ENCODE peak calls at places on chromosomes 13 and 19, in five cellular contexts. F is WTC11, A is GM12878, P is H1, U is K562. I is an unnamed sample.

GRCh38 chr13:113991191-113991669 is 17.4 kb upstream of the C13orf46 start:
- DNase-seq in F (no peak), A (no peak), P (no peak), U (no peak), I (no peak)

GRCh38 chr13:114140909-114141255 is 8.5 kb upstream of the RASA3 start:
- DNase-seq in F (peak), A (no peak), P (no peak), U (no peak), I (no peak)

GRCh38 chr19:18093439-18094161 is 4.0 kb upstream of the MAST3 start:
- DNase-seq in F (no peak), A (no peak), P (no peak), U (peak), I (peak)

GRCh38 chr13:73327579-73327978 is 268.8 kb downstream of the KLF5 start:
- DNase-seq in F (no peak), A (no peak), P (no peak), U (no peak), I (no peak)

GRCh38 chr13:42593719-42594012 is 19.7 kb downstream of the TNFSF11 start:
- DNase-seq in F (no peak), A (no peak), P (no peak), U (no peak), I (no peak)

GRCh38 chr19:5078666-5079409 is 109.9 kb downstream of the KDM4B start:
- DNase-seq in F (no peak), A (no peak), P (no peak), U (no peak), I (no peak)

GRCh38 chr19:30719189-30719990 is 347.2 kb downstream of the ZNF536 start:
- DNase-seq in F (peak), A (no peak), P (peak), U (no peak), I (peak)

GRCh38 chr13:77732287-77732686 is 34.8 kb downstream of the SLAIN1 start:
- DNase-seq in F (no peak), A (no peak), P (no peak), U (no peak), I (no peak)

GRCh38 chr13:98599502-98600328 is 22.8 kb upstream of the STK24 start:
- DNase-seq in F (no peak), A (no peak), P (no peak), U (no peak), I (peak)

GRCh38 chr13:32134241-32134801 is 102.7 kb downstream of the FRY start:
- DNase-seq in F (no peak), A (no peak), P (no peak), U (no peak), I (no peak)

GRCh38 chr19:11736696-11737095 is 2.0 kb downstream of the ZNF823 start:
- DNase-seq in F (no peak), A (peak), P (no peak), U (peak), I (peak)

GRCh38 chr19:54380897-54381296 is 16.2 kb upstream of the LAIR1 start:
- DNase-seq in F (no peak), A (no peak), P (no peak), U (no peak), I (no peak)

GRCh38 chr19:4058696-4059492 is 7.8 kb downstream of the ZBTB7A start:
- DNase-seq in F (no peak), A (no peak), P (no peak), U (peak), I (peak)

GRCh38 chr13:20109037-20109436 is 51.8 kb downstream of the GJA3 start:
- DNase-seq in F (no peak), A (no peak), P (no peak), U (no peak), I (no peak)

DNA sequence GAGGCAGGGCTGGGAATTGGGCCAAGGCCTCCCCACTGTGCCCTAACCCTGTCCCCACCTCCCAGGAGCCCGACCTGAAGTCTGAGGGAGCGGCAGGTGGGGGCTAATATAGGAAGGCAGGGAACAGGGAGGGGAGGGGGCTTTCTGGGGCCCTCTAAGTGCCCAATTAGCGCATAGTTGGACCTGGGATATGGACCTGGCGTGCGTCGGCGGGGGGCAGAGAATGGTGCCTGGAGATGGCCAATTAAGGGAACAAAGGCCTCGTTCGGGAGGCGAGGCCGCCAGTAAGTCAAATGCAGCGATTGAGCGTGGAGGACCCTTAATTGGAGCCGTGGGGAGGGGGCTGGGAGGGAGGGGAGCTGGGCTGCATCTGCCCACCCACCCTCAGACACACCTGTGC is at the start of gene C19orf85:
- DNase-seq in F (peak), A (no peak), P (peak), U (no peak), I (no peak)
- TF ChIP-seq CREB1 in F (no peak), A (no peak), P (no peak), U (no peak), I (no peak)

GRCh38 chr19:46404884-46405658 is 8.3 kb downstream of the CCDC8 start:
- DNase-seq in F (peak), A (no peak), P (no peak), U (peak), I (peak)
- TF ChIP-seq CTCF in F (peak), A (no peak), P (peak), U (peak), I (peak)

GRCh38 chr19:47253467-47253881 is 2.9 kb upstream of the CCDC9 start:
- DNase-seq in F (no peak), A (no peak), P (no peak), U (no peak), I (no peak)
- TF ChIP-seq CREB1 in F (no peak), A (no peak), P (no peak), U (no peak), I (no peak)

GRCh38 chr19:13865578-13866462 is 11.1 kb upstream of the NANOS3 start:
- DNase-seq in F (no peak), A (no peak), P (no peak), U (no peak), I (no peak)
- TF ChIP-seq CTCF in F (no peak), A (no peak), P (no peak), U (no peak), I (no peak)

GRCh38 chr13:51729853-51730553 is 74.0 kb downstream of the DHRS12 start:
- DNase-seq in F (no peak), A (no peak), P (no peak), U (no peak), I (no peak)

GRCh38 chr13:51728972-51729371 is 75.0 kb downstream of the DHRS12 start:
- DNase-seq in F (no peak), A (no peak), P (no peak), U (no peak), I (peak)

GRCh38 chr13:51728275-51728673 is 75.7 kb downstream of the DHRS12 start:
- DNase-seq in F (no peak), A (no peak), P (no peak), U (no peak), I (no peak)

GRCh38 chr13:51726446-51727185 is 77.3 kb downstream of the DHRS12 start:
- DNase-seq in F (no peak), A (no peak), P (no peak), U (no peak), I (no peak)

GRCh38 chr13:51727634-51728274 is 76.2 kb downstream of the DHRS12 start:
- DNase-seq in F (no peak), A (no peak), P (no peak), U (no peak), I (no peak)
- TF ChIP-seq CREB1 in F (no peak), A (no peak), P (no peak), U (no peak), I (no peak)

GRCh38 chr19:9498183-9498902 is at the start of gene ZNF560:
- DNase-seq in F (peak), A (no peak), P (peak), U (peak), I (peak)
- TF ChIP-seq CTCF in F (peak), A (peak), P (no peak), U (no peak), I (no peak)